ENCODE peak calls at places on chromosomes 11 and 22, in five cellular contexts. Y, G, E, X and C are unnamed samples.

GRCh38 chr11:17552392-17553248 is 5.6 kb downstream of the OTOG start:
- DNase-seq in Y (no peak), G (no peak), E (no peak), X (no peak), C (no peak)

GRCh38 chr11:106426696-106427095 is 349.2 kb downstream of the AASDHPPT start:
- DNase-seq in Y (no peak), G (no peak), E (no peak), X (no peak), C (no peak)

GRCh38 chr11:84103096-84103495 is 816.9 kb upstream of the CCDC90B start:
- DNase-seq in Y (no peak), G (no peak), E (no peak), X (no peak), C (no peak)

GRCh38 chr11:121513807-121514206 is 61.0 kb upstream of the SORL1-AS1 start:
- DNase-seq in Y (no peak), G (no peak), E (no peak), X (no peak), C (no peak)

GRCh38 chr22:19942886-19943664 is 1.5 kb upstream of the TXNRD2 start:
- DNase-seq in Y (peak; percentile 87), G (no peak), E (no peak), X (no peak), C (no peak)

GRCh38 chr11:1456166-1456565 is 30.4 kb downstream of the MOB2 start:
- DNase-seq in Y (no peak), G (no peak), E (no peak), X (no peak), C (no peak)

GRCh38 chr11:59368238-59369022 is 9.7 kb downstream of the OR5AN1 start:
- DNase-seq in Y (no peak), G (peak; percentile 90), E (no peak), X (no peak), C (no peak)

GRCh38 chr11:60971520-60971919 is at the start of gene CD6:
- DNase-seq in Y (no peak), G (no peak), E (no peak), X (no peak), C (peak; percentile 52)

GRCh38 chr11:57762235-57762866 is 749 bp downstream of the CTNND1 start:
- DNase-seq in Y (no peak), G (no peak), E (no peak), X (no peak), C (no peak)

GRCh38 chr11:22792497-22792896 is 37.1 kb downstream of the SVIP start:
- DNase-seq in Y (peak; percentile 90), G (no peak), E (no peak), X (no peak), C (no peak)

GRCh38 chr11:57568330-57568766 is 876 bp upstream of the UBE2L6 start:
- DNase-seq in Y (peak; percentile 60), G (peak; percentile 85), E (peak; percentile 82), X (no peak), C (no peak)

GRCh38 chr22:46934746-46935491 is 172.5 kb downstream of the TBC1D22A start:
- DNase-seq in Y (peak; percentile 95), G (no peak), E (peak; percentile 44), X (no peak), C (peak; percentile 67)

GRCh38 chr11:118401880-118402590 is 629 bp downstream of the ATP5MG start:
- DNase-seq in Y (peak; percentile 57), G (no peak), E (no peak), X (no peak), C (no peak)
- TF ChIP-seq CTCF in Y (no peak), G (peak; percentile 12), E (no peak), X (no peak), C (no peak)

GRCh38 chr11:109135627-109136026 is 286.4 kb upstream of the C11orf87 start:
- DNase-seq in Y (no peak), G (no peak), E (no peak), X (no peak), C (no peak)
- TF ChIP-seq CTCF in Y (no peak), G (no peak), E (no peak), X (no peak), C (no peak)

GRCh38 chr22:38505595-38506117 is 455 bp downstream of the DDX17 start:
- DNase-seq in Y (peak; percentile 23), G (peak; percentile 53), E (peak; percentile 86), X (peak; percentile 43), C (peak; percentile 72)

GRCh38 chr22:38503021-38503420 is 3.1 kb downstream of the DDX17 start:
- DNase-seq in Y (no peak), G (no peak), E (no peak), X (no peak), C (no peak)

GRCh38 chr22:38501797-38502672 is 4.1 kb downstream of the DDX17 start:
- DNase-seq in Y (no peak), G (no peak), E (no peak), X (no peak), C (no peak)

GRCh38 chr22:38504731-38505594 is 1.1 kb downstream of the DDX17 start:
- DNase-seq in Y (peak; percentile 54), G (peak; percentile 74), E (peak; percentile 60), X (no peak), C (peak; percentile 49)

DNA sequence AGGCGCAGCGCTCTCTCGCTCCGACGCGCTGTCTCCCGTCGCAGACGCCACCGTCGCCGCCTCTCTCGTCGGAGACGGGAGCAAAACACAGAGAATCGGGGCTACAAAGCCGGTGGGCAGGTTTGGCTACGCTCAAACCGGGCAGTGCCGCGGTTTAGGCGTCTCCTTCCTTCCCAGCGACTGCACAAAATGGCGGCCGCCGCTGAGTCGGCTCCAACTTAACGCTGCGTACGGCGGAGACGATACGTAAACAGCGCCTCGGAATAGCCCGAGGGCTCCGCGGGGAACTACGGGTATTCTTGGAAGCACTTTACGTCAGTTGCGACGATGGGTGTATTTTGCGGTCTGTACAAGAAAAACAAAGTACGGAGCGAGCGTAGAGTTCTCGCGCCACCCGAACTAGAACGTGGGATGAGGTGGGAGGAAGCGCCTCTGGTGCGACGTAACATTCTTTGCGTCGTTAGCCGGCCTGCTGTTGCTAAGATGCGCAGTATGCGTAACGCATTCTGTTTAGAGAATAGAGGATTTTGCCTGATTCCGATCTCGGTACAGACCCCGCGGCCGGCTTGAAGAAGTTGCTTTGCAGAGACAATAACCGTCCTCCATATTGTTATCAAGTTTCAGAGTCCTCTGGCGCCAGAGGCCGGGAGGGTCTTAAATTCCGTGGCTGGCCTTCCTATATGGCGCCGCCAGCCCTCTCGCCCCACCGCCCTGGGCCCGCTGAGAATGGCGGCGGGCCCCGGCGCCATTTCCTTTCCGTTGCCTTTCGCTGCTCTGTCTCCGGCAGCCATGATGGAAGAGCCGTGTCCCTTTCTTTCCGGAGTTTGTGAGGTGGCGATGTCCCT is at the start of gene DDX17:
- DNase-seq in Y (peak; percentile 89), G (peak; percentile 97), E (peak; percentile 91), X (peak; percentile 91), C (peak; percentile 92)
- TF ChIP-seq CTCF in Y (no peak), G (no peak), E (no peak), X (no peak), C (no peak)

GRCh38 chr11:110160016-110160415 is 66.8 kb downstream of the ZC3H12C start:
- DNase-seq in Y (peak; percentile 44), G (no peak), E (no peak), X (no peak), C (no peak)
- TF ChIP-seq CTCF in Y (no peak), G (no peak), E (no peak), X (no peak), C (no peak)

DNA sequence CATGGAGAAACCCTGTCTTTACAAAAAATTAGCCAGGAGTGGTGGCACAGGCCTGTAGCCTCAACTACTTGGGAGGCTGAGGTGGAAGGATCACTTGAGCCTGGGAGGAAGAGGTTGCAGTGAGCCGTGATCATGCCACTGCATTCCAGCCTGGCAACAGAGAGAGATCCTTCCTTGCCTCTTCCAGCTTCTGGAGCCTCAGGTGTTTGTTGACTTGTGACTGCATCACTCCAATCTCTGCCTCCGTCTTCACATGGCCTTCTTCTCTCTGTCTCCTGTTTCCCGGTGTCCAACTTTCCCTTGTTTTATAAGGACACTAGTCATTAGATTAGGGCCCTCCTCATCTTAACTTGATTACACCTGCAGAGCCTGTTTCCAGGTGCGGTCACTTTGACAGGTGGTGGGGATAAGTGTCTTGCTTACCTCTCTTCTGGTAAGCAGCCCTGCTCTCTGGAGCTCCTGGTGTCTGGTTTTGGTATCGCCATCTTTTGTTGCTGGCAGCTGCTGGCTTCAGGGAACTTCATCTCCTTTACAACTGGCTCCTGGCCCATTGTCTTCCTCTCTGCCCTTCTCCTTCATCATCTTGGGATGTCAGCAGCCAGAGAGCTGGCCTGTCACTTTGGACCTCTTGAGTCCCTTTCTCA is 8.2 kb upstream of the USP2 start:
- DNase-seq in Y (no peak), G (peak; percentile 39), E (no peak), X (peak; percentile 79), C (peak; percentile 40)
- TF ChIP-seq CTCF in Y (peak; percentile 71), G (peak; percentile 57), E (peak; percentile 10), X (peak; percentile 33), C (no peak)

GRCh38 chr11:88229303-88229702 is 54.1 kb upstream of the RAB38 start:
- DNase-seq in Y (no peak), G (no peak), E (no peak), X (no peak), C (no peak)
- TF ChIP-seq CTCF in Y (no peak), G (no peak), E (no peak), X (no peak), C (no peak)